ENCODE peak calls at places on chromosomes 16 and 17, in six cellular contexts. J is esophagus squamous epithelium, K is AG08395, G is G401, P is A172, B is NCI-H1417. E is an unnamed sample.

GRCh38 chr17:63973930-63974593 is 1.3 kb upstream of the SCN4A start:
- DNase-seq in J (no peak), K (peak; percentile 26), G (no peak), P (peak; percentile 69), B (peak; percentile 57), E (no peak)

GRCh38 chr16:23594186-23594585 is 1.9 kb downstream of the NDUFAB1 start:
- DNase-seq in J (no peak), K (no peak), G (no peak), P (no peak), B (no peak), E (no peak)

GRCh38 chr16:46573008-46573833 is 48.0 kb downstream of the SHCBP1 start:
- DNase-seq in J (no peak), K (peak; percentile 53), G (no peak), P (peak; percentile 83), B (no peak), E (no peak)

GRCh38 chr17:82018152-82019041 is 4.3 kb downstream of the CENPX start:
- DNase-seq in J (no peak), K (no peak), G (no peak), P (no peak), B (peak; percentile 95), E (no peak)

GRCh38 chr17:15501788-15502187 is 34.4 kb upstream of the CDRT4 start:
- DNase-seq in J (no peak), K (no peak), G (no peak), P (no peak), B (no peak), E (no peak)

GRCh38 chr16:4500283-4500682 is 24.1 kb downstream of the HMOX2 start:
- DNase-seq in J (no peak), K (peak; percentile 95), G (peak; percentile 33), P (peak; percentile 93), B (no peak), E (no peak)

GRCh38 chr16:79093554-79093967 is 507.0 kb downstream of the MAF start:
- DNase-seq in J (no peak), K (no peak), G (no peak), P (no peak), B (no peak), E (no peak)

GRCh38 chr17:73765824-73766563 is 121.7 kb upstream of the SDK2 start:
- DNase-seq in J (no peak), K (no peak), G (no peak), P (no peak), B (peak; percentile 82), E (no peak)

GRCh38 chr16:88888778-88889387 is 22.4 kb upstream of the PABPN1L start:
- DNase-seq in J (no peak), K (no peak), G (no peak), P (no peak), B (no peak), E (no peak)

GRCh38 chr17:76816590-76817135 is 51.5 kb upstream of the MGAT5B start:
- DNase-seq in J (no peak), K (peak; percentile 68), G (peak; percentile 62), P (peak; percentile 55), B (peak; percentile 82), E (no peak)

E was measured in coronary artery.